ENCODE peak calls at places on chromosomes 3 and 15, in nine cellular contexts. F is suprapubic skin, J is spleen, R is endothelial cell of umbilical vein, K is HepG2, X is esophagus muscularis mucosa, Y is stomach, D is GM23338, O is GM12878. G is an unnamed sample.
A peak's percentile ranks its signal among the peaks of the same experiment; 100 is the strongest.

GRCh38 chr15:70275461-70276138 is 177.9 kb upstream of the TLE3 start:
- DNase-seq in F (no peak), J (peak; percentile 39), R (peak; percentile 16), K (no peak), X (no peak), Y (no peak), D (no peak), O (no peak), G (no peak)

GRCh38 chr15:81189583-81190283 is 6.9 kb upstream of the IL16 start:
- DNase-seq in F (peak; percentile 92), J (no peak), R (no peak), K (no peak), X (no peak), Y (peak; percentile 34), D (no peak), O (no peak), G (peak; percentile 14)

GRCh38 chr3:188217011-188217463 is 63.1 kb downstream of the LPP start:
- DNase-seq in F (no peak), J (no peak), R (no peak), K (no peak), X (no peak), Y (peak; percentile 41), D (no peak), O (no peak), G (no peak)

GRCh38 chr3:184003187-184003967 is 14.3 kb downstream of the ABCC5 start:
- DNase-seq in F (no peak), J (no peak), R (peak; percentile 66), K (no peak), X (no peak), Y (no peak), D (no peak), O (no peak), G (no peak)

GRCh38 chr3:19972056-19972455 is 25.2 kb downstream of the RAB5A start:
- DNase-seq in F (no peak), J (no peak), R (no peak), K (no peak), X (no peak), Y (no peak), D (no peak), O (no peak), G (no peak)

GRCh38 chr15:60391722-60392340 is 6.0 kb downstream of the ANXA2 start:
- DNase-seq in F (no peak), J (no peak), R (no peak), K (no peak), X (no peak), Y (no peak), D (no peak), O (no peak), G (peak; percentile 21)

GRCh38 chr15:72998681-72999466 is 53.4 kb upstream of the NEO1 start:
- DNase-seq in F (no peak), J (no peak), R (no peak), K (no peak), X (peak; percentile 31), Y (peak; percentile 37), D (no peak), O (no peak), G (peak; percentile 59)

GRCh38 chr15:45112592-45113379 is 1.2 kb downstream of the DUOX2 start:
- DNase-seq in F (no peak), J (no peak), R (no peak), K (no peak), X (no peak), Y (no peak), D (peak; percentile 55), O (no peak), G (no peak)

GRCh38 chr15:43105077-43105769 is 615 bp downstream of the UBR1 start:
- DNase-seq in F (no peak), J (no peak), R (no peak), K (peak; percentile 9), X (no peak), Y (peak; percentile 30), D (peak; percentile 18), O (no peak), G (peak; percentile 33)

GRCh38 chr3:118945834-118946233 is 88.8 kb downstream of the IGSF11 start:
- DNase-seq in F (no peak), J (no peak), R (no peak), K (no peak), X (no peak), Y (no peak), D (no peak), O (no peak), G (no peak)

GRCh38 chr3:18744472-18744871 is 319.3 kb upstream of the SATB1 start:
- DNase-seq in F (no peak), J (no peak), R (no peak), K (no peak), X (no peak), Y (no peak), D (no peak), O (no peak), G (no peak)

GRCh38 chr3:18739098-18739431 is 313.9 kb upstream of the SATB1 start:
- DNase-seq in F (no peak), J (no peak), R (no peak), K (no peak), X (no peak), Y (no peak), D (no peak), O (no peak), G (no peak)

GRCh38 chr3:18738393-18739097 is 313.4 kb upstream of the SATB1 start:
- DNase-seq in F (no peak), J (no peak), R (no peak), K (no peak), X (no peak), Y (no peak), D (no peak), O (no peak), G (no peak)

GRCh38 chr3:18743761-18744160 is 318.6 kb upstream of the SATB1 start:
- DNase-seq in F (no peak), J (no peak), R (no peak), K (no peak), X (no peak), Y (no peak), D (no peak), O (no peak), G (no peak)

GRCh38 chr3:18740631-18741583 is 315.8 kb upstream of the SATB1 start:
- DNase-seq in F (no peak), J (no peak), R (no peak), K (no peak), X (no peak), Y (no peak), D (no peak), O (peak; percentile 61), G (peak; percentile 16)
- TF ChIP-seq POLR2AphosphoS5 in F (no peak), J (peak; percentile 67), R (no peak), K (no peak), X (no peak), Y (no peak), D (no peak), O (no peak), G (no peak)

GRCh38 chr15:40247406-40247971 is 8.6 kb downstream of the PAK6 start:
- DNase-seq in F (peak; percentile 69), J (peak; percentile 59), R (no peak), K (no peak), X (no peak), Y (no peak), D (no peak), O (no peak), G (no peak)
- H3K4me1 ChIP-seq in F (peaks cover 80% of the 10 kb centered on the region), J (peaks cover 5% of the 10 kb centered on the region), R (peaks cover 2% of the 10 kb centered on the region), K (peaks cover 28% of the 10 kb centered on the region), X (peaks cover 5% of the 10 kb centered on the region), Y (peaks cover 15% of the 10 kb centered on the region), D (peaks cover 3% of the 10 kb centered on the region), O (no peaks in the 10 kb centered on the region), G (peaks cover 3% of the 10 kb centered on the region)

GRCh38 chr3:101216710-101217457 is 103.5 kb downstream of the IMPG2 start:
- DNase-seq in F (peak; percentile 85), J (no peak), R (no peak), K (no peak), X (no peak), Y (no peak), D (no peak), O (no peak), G (peak; percentile 15)
- TF ChIP-seq POLR2AphosphoS5 in F (no peak), J (no peak), R (no peak), K (no peak), X (peak; percentile 59), Y (peak; percentile 44), D (no peak), O (no peak), G (no peak)

GRCh38 chr3:150227839-150228238 is 180.3 kb upstream of the TSC22D2 start:
- DNase-seq in F (no peak), J (no peak), R (peak; percentile 72), K (peak; percentile 62), X (no peak), Y (peak; percentile 37), D (peak; percentile 98), O (no peak), G (peak; percentile 64)
- H3K4me1 ChIP-seq in F (peaks cover 2% of the 10 kb centered on the region), J (no peaks in the 10 kb centered on the region), R (peaks cover 27% of the 10 kb centered on the region), K (no peaks in the 10 kb centered on the region), X (peaks cover 25% of the 10 kb centered on the region), Y (peaks cover 13% of the 10 kb centered on the region), D (peaks cover 18% of the 10 kb centered on the region), O (no peaks in the 10 kb centered on the region), G (no peaks in the 10 kb centered on the region)

GRCh38 chr3:120558784-120559227 is 37.3 kb upstream of the NDUFB4 start:
- DNase-seq in F (peak; percentile 96), J (peak; percentile 95), R (peak; percentile 87), K (peak; percentile 66), X (peak; percentile 97), Y (peak; percentile 89), D (peak; percentile 97), O (peak; percentile 33), G (peak; percentile 91)
- TF ChIP-seq POLR2AphosphoS5 in F (no peak), J (peak; percentile 41), R (no peak), K (no peak), X (peak; percentile 66), Y (peak; percentile 32), D (no peak), O (no peak), G (no peak)

G was measured in transverse colon.